ENCODE peak calls at places on chromosomes 6 and 20, in six cellular contexts. One of them, this sample, is unnamed.

GRCh38 chr20:36062799-36063198 is 91.7 kb upstream of the EPB41L1 start:
- DNase-seq in GM06990: no peak
- DNase-seq in EL: peak
- DNase-seq in effector memory CD8-positive, alpha-beta T cell: no peak
- DNase-seq in activated CD4-positive, alpha-beta T cell treated with anti-CD3 and anti-CD28 coated beads, Interleukin-2, amount 50 U/mL, for 1 hour: no peak
- DNase-seq in prostate gland: no peak
- DNase-seq in this sample: peak

GRCh38 chr6:7440476-7440875 is 50.9 kb downstream of the RIOK1 start:
- DNase-seq in GM06990: no peak
- DNase-seq in EL: peak
- DNase-seq in effector memory CD8-positive, alpha-beta T cell: no peak
- DNase-seq in activated CD4-positive, alpha-beta T cell treated with anti-CD3 and anti-CD28 coated beads, Interleukin-2, amount 50 U/mL, for 1 hour: no peak
- DNase-seq in prostate gland: no peak
- DNase-seq in this sample: peak

GRCh38 chr6:144195671-144196070 is 45.4 kb downstream of the STX11 start:
- DNase-seq in GM06990: no peak
- DNase-seq in EL: peak
- DNase-seq in effector memory CD8-positive, alpha-beta T cell: no peak
- DNase-seq in activated CD4-positive, alpha-beta T cell treated with anti-CD3 and anti-CD28 coated beads, Interleukin-2, amount 50 U/mL, for 1 hour: no peak
- DNase-seq in prostate gland: no peak
- DNase-seq in this sample: peak

GRCh38 chr20:44566018-44566417 is 16.4 kb upstream of the PKIG start:
- DNase-seq in GM06990: no peak
- DNase-seq in EL: peak
- DNase-seq in effector memory CD8-positive, alpha-beta T cell: no peak
- DNase-seq in activated CD4-positive, alpha-beta T cell treated with anti-CD3 and anti-CD28 coated beads, Interleukin-2, amount 50 U/mL, for 1 hour: no peak
- DNase-seq in prostate gland: no peak
- DNase-seq in this sample: no peak

GRCh38 chr6:24408719-24409410 is 6.1 kb downstream of the MRS2 start:
- DNase-seq in GM06990: peak
- DNase-seq in EL: no peak
- DNase-seq in effector memory CD8-positive, alpha-beta T cell: no peak
- DNase-seq in activated CD4-positive, alpha-beta T cell treated with anti-CD3 and anti-CD28 coated beads, Interleukin-2, amount 50 U/mL, for 1 hour: no peak
- DNase-seq in prostate gland: no peak
- DNase-seq in this sample: no peak

GRCh38 chr6:146871613-146872465 is 273.1 kb downstream of the ADGB start:
- DNase-seq in GM06990: no peak
- DNase-seq in EL: no peak
- DNase-seq in effector memory CD8-positive, alpha-beta T cell: no peak
- DNase-seq in activated CD4-positive, alpha-beta T cell treated with anti-CD3 and anti-CD28 coated beads, Interleukin-2, amount 50 U/mL, for 1 hour: no peak
- DNase-seq in prostate gland: no peak
- DNase-seq in this sample: no peak

GRCh38 chr6:164415832-164416563 is 893.4 kb downstream of the C6orf118 start:
- DNase-seq in GM06990: no peak
- DNase-seq in EL: no peak
- DNase-seq in effector memory CD8-positive, alpha-beta T cell: no peak
- DNase-seq in activated CD4-positive, alpha-beta T cell treated with anti-CD3 and anti-CD28 coated beads, Interleukin-2, amount 50 U/mL, for 1 hour: no peak
- DNase-seq in prostate gland: no peak
- DNase-seq in this sample: no peak

GRCh38 chr6:99887066-99887465 is 107.0 kb downstream of the MCHR2 start:
- DNase-seq in GM06990: no peak
- DNase-seq in EL: no peak
- DNase-seq in effector memory CD8-positive, alpha-beta T cell: no peak
- DNase-seq in activated CD4-positive, alpha-beta T cell treated with anti-CD3 and anti-CD28 coated beads, Interleukin-2, amount 50 U/mL, for 1 hour: no peak
- DNase-seq in prostate gland: no peak
- DNase-seq in this sample: no peak

GRCh38 chr6:4936681-4937041 is 67.2 kb downstream of the RPP40 start:
- DNase-seq in GM06990: no peak
- DNase-seq in EL: peak
- DNase-seq in effector memory CD8-positive, alpha-beta T cell: no peak
- DNase-seq in activated CD4-positive, alpha-beta T cell treated with anti-CD3 and anti-CD28 coated beads, Interleukin-2, amount 50 U/mL, for 1 hour: no peak
- DNase-seq in prostate gland: no peak
- DNase-seq in this sample: peak

GRCh38 chr6:112983741-112984221 is 636.7 kb downstream of the RFPL4B start:
- DNase-seq in GM06990: no peak
- DNase-seq in EL: peak
- DNase-seq in effector memory CD8-positive, alpha-beta T cell: no peak
- DNase-seq in activated CD4-positive, alpha-beta T cell treated with anti-CD3 and anti-CD28 coated beads, Interleukin-2, amount 50 U/mL, for 1 hour: no peak
- DNase-seq in prostate gland: no peak
- DNase-seq in this sample: no peak

GRCh38 chr6:14211596-14211961 is 94.0 kb downstream of the CD83 start:
- DNase-seq in GM06990: no peak
- DNase-seq in EL: no peak
- DNase-seq in effector memory CD8-positive, alpha-beta T cell: no peak
- DNase-seq in activated CD4-positive, alpha-beta T cell treated with anti-CD3 and anti-CD28 coated beads, Interleukin-2, amount 50 U/mL, for 1 hour: peak
- DNase-seq in prostate gland: peak
- DNase-seq in this sample: peak

GRCh38 chr20:1809121-1809520 is 86.1 kb upstream of the SIRPA start:
- DNase-seq in GM06990: no peak
- DNase-seq in EL: peak
- DNase-seq in effector memory CD8-positive, alpha-beta T cell: no peak
- DNase-seq in activated CD4-positive, alpha-beta T cell treated with anti-CD3 and anti-CD28 coated beads, Interleukin-2, amount 50 U/mL, for 1 hour: no peak
- DNase-seq in prostate gland: no peak
- DNase-seq in this sample: peak

GRCh38 chr20:41428285-41428684 is 61.7 kb upstream of the EMILIN3 start:
- DNase-seq in GM06990: no peak
- DNase-seq in EL: peak
- DNase-seq in effector memory CD8-positive, alpha-beta T cell: no peak
- DNase-seq in activated CD4-positive, alpha-beta T cell treated with anti-CD3 and anti-CD28 coated beads, Interleukin-2, amount 50 U/mL, for 1 hour: peak
- DNase-seq in prostate gland: no peak
- DNase-seq in this sample: peak

GRCh38 chr6:84764332-84765049 is at the start of gene TBX18:
- DNase-seq in GM06990: no peak
- DNase-seq in EL: peak
- DNase-seq in effector memory CD8-positive, alpha-beta T cell: no peak
- DNase-seq in activated CD4-positive, alpha-beta T cell treated with anti-CD3 and anti-CD28 coated beads, Interleukin-2, amount 50 U/mL, for 1 hour: no peak
- DNase-seq in prostate gland: no peak
- DNase-seq in this sample: peak

This sample was measured in hepatic stellate cell.